ENCODE peak calls at places on chromosomes 12 and 14, in seven cellular contexts. D is left lung, N is RWPE1, T is fibroblast of lung, E is amniotic stem cell, Q is astrocyte of the spinal cord, V is foreskin keratinocyte. B is an unnamed sample.

GRCh38 chr12:7642876-7643309 is 22.8 kb downstream of the APOBEC1 start:
- DNase-seq in Q (no peak), D (no peak), N (no peak), T (peak), E (no peak), V (peak), B (no peak)

GRCh38 chr12:92745874-92746553 is 43.2 kb downstream of the PLEKHG7 start:
- DNase-seq in T (peak), V (peak), D (peak), N (peak), Q (peak), E (peak), B (no peak)

GRCh38 chr14:69299286-69300035 is 39.5 kb downstream of the GALNT16 start:
- DNase-seq in E (no peak), D (no peak), T (no peak), V (no peak), N (no peak), Q (no peak), B (no peak)

GRCh38 chr12:49279706-49280159 is 14.9 kb downstream of the TUBA1C start:
- DNase-seq in E (no peak), T (peak), D (peak), V (peak), N (no peak), Q (no peak), B (no peak)

GRCh38 chr12:68291396-68292036 is 38.1 kb upstream of the IL22 start:
- DNase-seq in N (peak), T (no peak), D (no peak), V (peak), Q (no peak), E (no peak), B (no peak)

GRCh38 chr12:54352022-54352531 is 12.2 kb downstream of the GPR84 start:
- DNase-seq in V (no peak), T (peak), Q (peak), E (no peak), N (no peak), D (peak), B (no peak)

GRCh38 chr14:53646925-53647324 is 309.7 kb downstream of the BMP4 start:
- DNase-seq in N (no peak), V (no peak), D (no peak), E (no peak), Q (no peak), T (no peak), B (no peak)

GRCh38 chr14:103091041-103091882 is 3.3 kb upstream of the EXOC3L4 start:
- DNase-seq in Q (no peak), N (no peak), D (no peak), E (no peak), V (no peak), T (peak), B (peak)

GRCh38 chr14:68247867-68248266 is 428.3 kb downstream of the RAD51B start:
- DNase-seq in Q (no peak), V (peak), E (no peak), T (no peak), N (no peak), D (no peak), B (no peak)

GRCh38 chr12:112347521-112347920 is 34.7 kb downstream of the HECTD4 start:
- DNase-seq in Q (peak), V (peak), D (no peak), E (no peak), T (peak), N (no peak), B (no peak)

GRCh38 chr12:16609140-16609539 is 3.2 kb upstream of the LMO3 start:
- DNase-seq in Q (no peak), N (no peak), D (no peak), E (no peak), V (no peak), T (no peak), B (no peak)

GRCh38 chr14:94953541-94954260 is 183.8 kb upstream of the GSC start:
- DNase-seq in E (no peak), N (no peak), Q (no peak), D (no peak), V (no peak), T (no peak), B (no peak)

GRCh38 chr12:92796650-92797049 is 93.9 kb downstream of the PLEKHG7 start:
- DNase-seq in V (peak), E (no peak), N (no peak), D (no peak), T (peak), Q (peak), B (no peak)

GRCh38 chr14:57066887-57067513 is 201.7 kb downstream of the EXOC5 start:
- DNase-seq in D (no peak), E (no peak), V (peak), T (peak), N (no peak), Q (peak), B (no peak)

GRCh38 chr14:29069228-29069627 is 302.6 kb downstream of the FOXG1 start:
- DNase-seq in E (no peak), N (no peak), V (no peak), D (no peak), Q (no peak), T (no peak), B (no peak)

GRCh38 chr12:83865431-83865830 is 1047.2 kb downstream of the SLC6A15 start:
- DNase-seq in N (no peak), Q (no peak), E (no peak), T (peak), D (no peak), V (peak), B (peak)

GRCh38 chr12:53207042-53207441 is at the start of gene ITGB7:
- DNase-seq in D (no peak), E (no peak), V (no peak), Q (no peak), N (no peak), T (no peak), B (no peak)

GRCh38 chr12:51196547-51196946 is 21.3 kb downstream of the POU6F1 start:
- DNase-seq in D (no peak), N (no peak), T (no peak), Q (no peak), E (no peak), V (no peak), B (no peak)

GRCh38 chr14:51978566-51979398 is 10.6 kb upstream of the RTRAF start:
- DNase-seq in Q (peak), D (peak), T (peak), V (peak), E (peak), N (peak), B (peak)

B was measured in T47D.